ENCODE peak calls at places on chromosomes 3 and 15, in ten cellular contexts. R is AG09319, E is AG04450, J is progenitor cell of endocrine pancreas, S is MM.1S, N is AG09309, I is cardiac fibroblast, H is glutamatergic neuron, C is heart right ventricle, Q is AG10803. B is an unnamed sample.

GRCh38 chr3:173096994-173097785 is 43.8 kb downstream of the SPATA16 start:
- DNase-seq in J (no peak), E (no peak), R (no peak), C (no peak), H (no peak), S (no peak), I (peak), Q (no peak), N (no peak), B (no peak)

GRCh38 chr15:77066961-77067690 is 3.8 kb downstream of the TSPAN3 start:
- DNase-seq in C (no peak), Q (no peak), N (no peak), I (no peak), H (no peak), S (no peak), R (no peak), E (no peak), J (no peak), B (peak)

GRCh38 chr3:174126990-174127758 is 729.6 kb downstream of the NLGN1 start:
- DNase-seq in S (no peak), H (no peak), I (no peak), C (no peak), N (no peak), R (no peak), J (no peak), Q (no peak), E (no peak), B (peak)

GRCh38 chr3:32313723-32314473 is 75.4 kb downstream of the CMTM8 start:
- DNase-seq in E (no peak), H (no peak), R (no peak), I (peak), C (no peak), N (no peak), Q (no peak), S (no peak), J (no peak), B (no peak)

GRCh38 chr3:17055374-17056276 is 170.9 kb downstream of the PLCL2 start:
- DNase-seq in H (no peak), E (no peak), I (peak), S (no peak), J (no peak), N (peak), Q (peak), R (peak), C (no peak), B (no peak)

GRCh38 chr3:33372218-33373081 is 67.8 kb downstream of the UBP1 start:
- DNase-seq in H (peak), I (peak), R (no peak), Q (peak), S (peak), C (no peak), N (peak), E (no peak), J (no peak), B (peak)

GRCh38 chr3:14245822-14246221 is 67.2 kb downstream of the LSM3 start:
- DNase-seq in C (no peak), N (no peak), S (no peak), E (no peak), H (no peak), Q (no peak), I (no peak), R (no peak), J (no peak), B (no peak)

GRCh38 chr3:63864008-63864871 is 573 bp downstream of the ATXN7 start:
- DNase-seq in Q (no peak), C (peak), J (peak), R (no peak), E (no peak), H (peak), S (peak), N (no peak), I (peak), B (peak)

GRCh38 chr3:18634451-18634850 is 209.3 kb upstream of the SATB1 start:
- DNase-seq in R (no peak), S (no peak), N (no peak), C (no peak), Q (no peak), I (no peak), H (no peak), E (no peak), J (no peak), B (no peak)

DNA sequence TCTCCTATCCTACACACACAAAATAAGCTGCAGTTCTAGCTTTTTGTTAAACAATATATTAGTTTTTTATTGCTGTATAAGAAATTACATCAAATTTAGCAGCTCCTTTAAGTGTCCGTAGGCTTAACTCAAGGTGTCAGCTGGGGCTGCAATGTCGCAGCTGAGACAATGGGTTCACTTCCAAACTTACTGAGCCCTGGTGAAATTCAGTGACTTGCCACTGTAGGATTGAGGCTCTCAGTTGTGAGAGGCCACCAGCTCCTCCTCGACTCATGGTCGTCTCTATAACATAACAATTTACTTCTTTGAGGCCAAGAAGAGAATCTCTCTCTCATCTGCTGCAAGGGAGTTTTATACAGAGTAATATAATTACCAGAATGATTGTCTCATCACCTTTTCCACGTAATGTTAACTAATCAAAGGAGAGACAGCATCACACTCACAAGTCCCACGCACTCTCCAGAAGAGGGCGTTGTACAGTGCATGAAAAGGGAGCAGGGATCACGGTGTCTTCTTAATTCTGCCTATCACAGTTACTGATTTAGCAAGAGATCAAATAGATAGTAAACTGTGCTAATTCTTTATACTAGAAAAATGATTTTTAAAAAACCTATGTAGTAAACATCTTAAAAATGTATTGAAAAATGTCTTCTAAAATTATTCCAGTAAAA is 735.6 kb upstream of the GBE1 start:
- DNase-seq in N (no peak), C (no peak), S (no peak), E (no peak), R (no peak), I (no peak), Q (no peak), J (no peak), H (peak), B (peak)
- TF ChIP-seq CTCF in N (no peak), C (no peak), S (no peak), E (no peak), R (no peak), I (no peak), Q (no peak), J (peak), H (no peak), B (peak)

GRCh38 chr3:80785875-80786274 is 975.6 kb downstream of the GBE1 start:
- DNase-seq in E (no peak), N (no peak), Q (no peak), J (no peak), H (no peak), S (no peak), C (no peak), I (no peak), R (no peak), B (no peak)

GRCh38 chr3:80788914-80789313 is 972.5 kb downstream of the GBE1 start:
- DNase-seq in C (no peak), Q (no peak), S (no peak), H (no peak), E (no peak), N (no peak), R (no peak), I (no peak), J (no peak), B (no peak)

DNA sequence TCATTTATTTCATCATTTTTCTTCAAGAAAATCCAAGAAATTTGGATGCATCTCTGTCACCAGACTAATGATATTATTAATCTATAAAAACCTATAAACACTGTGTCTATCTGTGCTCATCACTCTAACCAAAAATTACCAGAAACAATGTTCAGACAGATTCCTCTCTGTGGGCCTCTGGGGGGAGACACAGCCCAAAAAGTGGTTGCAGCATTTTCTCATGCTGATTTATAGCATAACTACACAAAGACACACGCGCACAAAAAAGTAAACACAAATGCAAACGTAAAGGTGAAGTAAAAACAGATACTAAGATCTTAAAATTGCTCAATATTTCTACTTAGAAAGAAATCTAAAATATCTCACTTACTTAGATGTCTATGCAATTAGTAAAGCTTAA is 976.0 kb downstream of the GBE1 start:
- DNase-seq in H (no peak), N (no peak), S (peak), E (no peak), C (no peak), R (no peak), Q (no peak), J (no peak), I (no peak), B (peak)
- TF ChIP-seq CTCF in H (no peak), N (no peak), S (peak), E (no peak), C (no peak), R (no peak), Q (no peak), J (peak), I (no peak), B (no peak)

GRCh38 chr15:79296583-79296982 is 14.1 kb downstream of the ANKRD34C start:
- DNase-seq in Q (no peak), J (no peak), H (no peak), I (no peak), E (no peak), S (peak), R (no peak), C (no peak), N (no peak), B (no peak)
- TF ChIP-seq CTCF in Q (no peak), J (peak), H (no peak), I (peak), E (peak), S (peak), R (no peak), C (no peak), N (no peak), B (no peak)

DNA sequence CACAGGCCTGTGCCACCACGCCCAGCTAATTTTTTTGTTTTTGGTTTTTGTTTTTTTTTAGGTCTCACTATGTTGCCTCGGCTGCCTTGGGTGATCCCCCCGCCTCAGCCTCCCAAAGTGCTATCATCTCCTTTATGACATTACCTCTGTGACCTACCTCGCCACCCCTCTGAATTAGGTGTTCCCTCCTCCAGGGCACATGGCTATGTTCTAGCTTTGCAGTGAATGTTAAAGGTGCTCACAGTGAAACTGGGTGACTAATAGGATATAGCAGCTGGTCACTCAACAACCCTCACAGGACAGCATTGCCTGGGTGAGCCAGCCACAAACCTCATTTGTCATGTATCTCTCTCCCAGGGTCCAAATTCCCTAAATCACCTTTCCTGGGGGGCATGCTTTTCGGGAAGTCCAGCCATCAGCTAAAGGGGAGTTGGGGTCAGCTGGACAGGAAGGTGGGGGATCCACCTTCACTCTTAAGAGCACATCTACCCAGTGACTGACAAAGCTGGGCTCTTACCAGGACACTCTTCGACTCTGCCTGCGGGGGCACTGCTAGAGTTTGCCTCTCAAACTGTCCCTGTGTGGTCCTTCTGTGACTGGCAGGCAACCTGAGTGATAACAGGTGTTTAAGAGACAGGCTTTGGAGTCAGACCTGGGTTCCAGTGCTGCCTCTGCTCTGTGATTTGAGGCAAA is 1.6 kb upstream of the TTLL3 start:
- DNase-seq in S (peak), I (peak), E (no peak), H (peak), J (no peak), Q (peak), N (no peak), R (no peak), C (no peak), B (peak)
- TF ChIP-seq CTCF in S (peak), I (peak), E (peak), H (peak), J (peak), Q (peak), N (peak), R (peak), C (no peak), B (no peak)

DNA sequence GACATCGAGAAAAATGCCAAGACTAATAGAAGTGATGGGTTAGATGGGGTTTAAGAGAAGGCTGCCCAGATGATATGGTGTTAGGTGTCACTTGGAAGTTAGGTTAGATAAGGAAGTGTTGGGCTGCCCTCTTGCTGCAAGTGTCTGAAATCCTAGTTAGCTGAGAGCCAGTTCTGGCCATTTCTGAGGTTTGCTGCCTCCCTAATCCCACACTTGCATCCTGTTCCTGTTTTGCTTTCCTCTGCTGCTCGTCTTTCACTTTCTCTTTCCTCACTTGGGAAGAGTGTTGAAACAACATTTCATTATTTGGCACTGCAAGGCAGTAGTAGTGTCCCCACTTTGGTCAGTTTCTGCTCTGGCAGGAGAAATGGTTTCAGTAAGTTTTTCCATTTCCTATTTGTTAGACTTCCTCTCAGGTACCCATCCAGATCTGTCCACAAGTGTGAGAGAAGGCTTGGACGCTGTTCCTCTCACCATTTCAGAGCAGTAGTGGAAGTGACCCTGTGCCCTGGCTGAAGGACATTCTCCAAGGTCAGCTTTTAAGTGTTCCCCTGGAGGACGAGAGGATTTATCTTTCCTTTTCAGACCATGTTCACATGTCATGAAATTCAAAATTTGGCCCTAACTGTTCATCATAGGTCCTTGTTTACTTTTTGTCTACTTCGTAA is 93.3 kb downstream of the ADAMTSL3 start:
- DNase-seq in N (no peak), E (no peak), C (no peak), S (peak), I (peak), J (no peak), Q (peak), R (no peak), H (no peak), B (peak)
- TF ChIP-seq CTCF in N (no peak), E (peak), C (no peak), S (peak), I (peak), J (no peak), Q (peak), R (no peak), H (no peak), B (no peak)

GRCh38 chr3:22729981-22730380 is 473.1 kb upstream of the UBE2E2 start:
- DNase-seq in S (peak), Q (no peak), I (no peak), N (no peak), H (no peak), E (no peak), C (no peak), J (no peak), R (no peak), B (peak)

GRCh38 chr3:22731901-22732300 is 471.2 kb upstream of the UBE2E2 start:
- DNase-seq in N (no peak), I (no peak), E (no peak), Q (no peak), J (no peak), R (no peak), H (no peak), S (no peak), C (no peak), B (no peak)

GRCh38 chr3:22730701-22731100 is 472.4 kb upstream of the UBE2E2 start:
- DNase-seq in C (no peak), R (no peak), S (no peak), E (no peak), Q (no peak), I (no peak), H (no peak), N (no peak), J (no peak), B (no peak)

GRCh38 chr3:22728406-22728805 is 474.7 kb upstream of the UBE2E2 start:
- DNase-seq in Q (no peak), J (no peak), E (no peak), N (no peak), I (no peak), C (no peak), R (no peak), S (no peak), H (no peak), B (no peak)

DNA sequence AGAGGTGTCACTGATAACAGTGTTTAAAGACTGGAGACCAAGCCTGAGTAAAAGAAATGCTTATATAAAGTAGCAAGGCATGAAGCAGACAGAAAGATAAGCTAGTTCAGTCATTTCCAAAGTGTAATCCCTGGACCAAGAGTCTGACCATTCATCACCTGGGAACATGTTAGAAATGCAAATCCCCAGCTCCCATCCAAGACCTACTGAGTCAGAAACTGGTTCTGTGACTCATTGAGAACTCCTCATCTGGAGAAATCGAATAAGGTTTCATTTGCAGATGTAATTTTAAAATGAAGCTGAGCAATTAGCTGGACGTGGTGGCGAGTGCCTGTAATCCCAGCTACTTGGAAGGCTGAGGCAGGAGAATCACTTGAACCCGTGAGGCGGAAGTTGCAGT is 473.9 kb upstream of the UBE2E2 start:
- DNase-seq in N (no peak), Q (no peak), C (no peak), R (no peak), J (no peak), E (no peak), S (no peak), H (no peak), I (no peak), B (no peak)
- TF ChIP-seq CTCF in N (no peak), Q (no peak), C (no peak), R (no peak), J (no peak), E (no peak), S (no peak), H (no peak), I (no peak), B (no peak)

DNA sequence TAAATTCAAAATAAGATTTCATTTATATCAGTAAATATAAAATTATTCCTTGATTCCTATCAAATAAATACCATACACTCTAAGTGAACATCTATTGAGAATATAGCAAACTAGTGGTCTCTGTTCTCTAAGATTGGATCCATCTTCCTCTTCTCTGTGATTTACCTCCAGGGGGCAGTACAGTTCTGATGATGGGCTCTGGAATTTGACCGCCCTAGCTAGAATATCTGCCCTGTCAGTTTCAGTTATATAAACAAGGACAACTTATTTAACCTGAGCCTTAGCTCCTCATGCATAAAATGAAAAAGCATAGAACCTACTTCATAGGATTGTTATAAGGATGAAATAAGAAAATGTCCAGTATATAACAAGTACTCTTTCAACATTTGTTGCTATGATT is 171.1 kb upstream of the CCDC54 start:
- DNase-seq in S (peak), I (peak), N (no peak), E (no peak), J (no peak), C (no peak), R (peak), H (no peak), Q (peak), B (peak)
- TF ChIP-seq CTCF in S (peak), I (peak), N (peak), E (peak), J (peak), C (peak), R (peak), H (peak), Q (peak), B (peak)

DNA sequence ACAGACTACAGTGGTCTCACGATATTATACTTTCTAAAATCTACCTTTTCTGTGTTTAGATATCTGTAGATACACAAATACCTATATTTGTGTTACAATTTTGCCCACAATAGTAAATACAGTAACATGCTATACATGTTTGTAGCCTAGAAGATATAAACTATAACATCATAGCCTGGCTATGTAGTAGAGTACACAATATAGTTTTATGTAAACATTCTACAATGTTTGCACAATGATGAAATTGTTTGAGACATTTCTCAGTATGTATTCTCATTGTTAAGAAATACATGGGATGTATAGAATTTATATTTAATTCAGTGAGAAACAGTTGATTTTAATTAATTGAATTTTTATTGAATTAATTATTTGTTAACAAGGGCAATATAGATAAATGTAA is 1367.0 kb downstream of the OTOL1 start:
- DNase-seq in Q (no peak), H (no peak), R (no peak), I (no peak), S (no peak), C (no peak), J (no peak), N (no peak), E (no peak), B (no peak)
- TF ChIP-seq CTCF in Q (no peak), H (no peak), R (no peak), I (no peak), S (no peak), C (no peak), J (no peak), N (no peak), E (no peak), B (no peak)

B was measured in Calu3.